ENCODE peak calls at places on chromosomes 12 and 14, in nine cellular contexts. I is RWPE1; E is CD4-positive, alpha-beta memory T cell; U is gastrocnemius medialis; F is esophagus squamous epithelium; B is tibial artery; Y is foreskin keratinocyte; D is endodermal cell; L is effector memory CD4-positive, alpha-beta T cell. Z is an unnamed sample.

GRCh38 chr14:52043690-52044089 is 25.2 kb downstream of the NID2 start:
- DNase-seq in I (peak), E (peak), U (no peak), F (no peak), B (no peak), Y (no peak), D (peak), L (no peak), Z (no peak)

GRCh38 chr14:103656031-103656757 is 27.2 kb downstream of the KLC1 start:
- DNase-seq in I (no peak), E (no peak), U (no peak), F (no peak), B (no peak), Y (no peak), D (no peak), L (no peak), Z (no peak)

GRCh38 chr12:111598637-111599458 is at the start of gene ATXN2:
- DNase-seq in I (peak), E (peak), U (peak), F (no peak), B (peak), Y (peak), D (peak), L (peak), Z (no peak)

GRCh38 chr12:39912211-39912980 is 193.5 kb downstream of the SLC2A13 start:
- DNase-seq in I (peak), E (no peak), U (no peak), F (no peak), B (no peak), Y (no peak), D (no peak), L (no peak), Z (peak)

GRCh38 chr14:91835920-91836843 is 31.2 kb downstream of the TC2N start:
- DNase-seq in I (peak), E (peak), U (peak), F (no peak), B (peak), Y (peak), D (peak), L (peak), Z (peak)

GRCh38 chr12:88571543-88571942 is 8.7 kb downstream of the KITLG start:
- DNase-seq in I (no peak), E (no peak), U (no peak), F (no peak), B (no peak), Y (no peak), D (no peak), L (no peak), Z (no peak)

GRCh38 chr14:60642790-60643397 is 6.4 kb downstream of the SIX1 start:
- DNase-seq in I (no peak), E (no peak), U (peak), F (no peak), B (no peak), Y (no peak), D (peak), L (no peak), Z (no peak)

GRCh38 chr12:71556881-71557280 is 106.8 kb downstream of the ZFC3H1 start:
- DNase-seq in I (peak), E (no peak), U (peak), F (no peak), B (no peak), Y (peak), D (peak), L (no peak), Z (peak)

GRCh38 chr14:21924479-21924878 is 250.9 kb upstream of the OR4E1 start:
- DNase-seq in I (no peak), E (peak), U (no peak), F (no peak), B (no peak), Y (no peak), D (peak), L (peak), Z (no peak)

GRCh38 chr14:73749706-73750105 is 35.5 kb upstream of the PNMA1 start:
- DNase-seq in I (no peak), E (no peak), U (no peak), F (no peak), B (no peak), Y (no peak), D (no peak), L (no peak), Z (no peak)

GRCh38 chr12:69569236-69569635 is 16.0 kb upstream of the CCT2 start:
- DNase-seq in I (peak), E (no peak), U (no peak), F (no peak), B (no peak), Y (peak), D (no peak), L (no peak), Z (no peak)

GRCh38 chr14:24741871-24742270 is 107.9 kb upstream of the GZMB start:
- DNase-seq in I (no peak), E (no peak), U (no peak), F (no peak), B (no peak), Y (peak), D (no peak), L (no peak), Z (peak)

GRCh38 chr14:89977668-89978067 is 21.9 kb downstream of the TDP1 start:
- DNase-seq in I (no peak), E (no peak), U (no peak), F (no peak), B (no peak), Y (no peak), D (no peak), L (no peak), Z (no peak)

GRCh38 chr12:24919346-24920001 is 29.4 kb downstream of the BCAT1 start:
- DNase-seq in I (no peak), E (no peak), U (no peak), F (no peak), B (no peak), Y (no peak), D (no peak), L (no peak), Z (no peak)

GRCh38 chr14:78023112-78023511 is 147.1 kb upstream of the NRXN3 start:
- DNase-seq in I (no peak), E (no peak), U (no peak), F (no peak), B (no peak), Y (no peak), D (no peak), L (no peak), Z (no peak)

GRCh38 chr12:20490213-20490612 is 121.9 kb downstream of the PDE3A start:
- DNase-seq in I (no peak), E (no peak), U (no peak), F (no peak), B (no peak), Y (no peak), D (no peak), L (no peak), Z (no peak)

GRCh38 chr14:33347816-33348215 is 409.1 kb downstream of the NPAS3 start:
- DNase-seq in I (no peak), E (no peak), U (no peak), F (no peak), B (no peak), Y (peak), D (no peak), L (no peak), Z (no peak)
- H3K27ac ChIP-seq in I (no peak), E (no peak), U (no peak), F (no peak), B (no peak), Y (no peak), D (no peak), L (no peak), Z (no peak)

GRCh38 chr12:59122784-59123183 is 202.5 kb upstream of the LRIG3 start:
- DNase-seq in I (no peak), E (no peak), U (no peak), F (no peak), B (no peak), Y (no peak), D (no peak), L (no peak), Z (no peak)
- H3K27ac ChIP-seq in I (no peak), E (no peak), U (no peak), F (peak), B (peak), Y (no peak), D (no peak), L (no peak), Z (no peak)

GRCh38 chr12:54795664-54796063 is 58.7 kb upstream of the MUCL1 start:
- DNase-seq in I (no peak), E (no peak), U (no peak), F (no peak), B (no peak), Y (no peak), D (no peak), L (no peak), Z (no peak)
- H3K27ac ChIP-seq in I (no peak), E (no peak), U (no peak), F (no peak), B (no peak), Y (no peak), D (no peak), L (no peak), Z (no peak)

GRCh38 chr12:123712780-123713319 is 697 bp downstream of the ATP6V0A2 start:
- DNase-seq in I (no peak), E (peak), U (no peak), F (no peak), B (no peak), Y (no peak), D (peak), L (no peak), Z (no peak)

GRCh38 chr12:123715151-123715676 is 3.1 kb downstream of the ATP6V0A2 start:
- DNase-seq in I (no peak), E (no peak), U (no peak), F (no peak), B (no peak), Y (no peak), D (no peak), L (no peak), Z (no peak)

GRCh38 chr12:123713398-123714301 is 1.5 kb downstream of the ATP6V0A2 start:
- DNase-seq in I (no peak), E (peak), U (no peak), F (no peak), B (no peak), Y (no peak), D (no peak), L (no peak), Z (no peak)

GRCh38 chr12:123714302-123714627 is 2.1 kb downstream of the ATP6V0A2 start:
- DNase-seq in I (no peak), E (no peak), U (no peak), F (no peak), B (no peak), Y (no peak), D (no peak), L (no peak), Z (no peak)
- H3K27ac ChIP-seq in I (no peak), E (no peak), U (no peak), F (no peak), B (no peak), Y (no peak), D (no peak), L (no peak), Z (no peak)

Z was measured in epithelial cell of prostate.